ENCODE peak calls at places on chromosomes 4 and X, in seven cellular contexts. One of them, this sample, is unnamed.

GRCh38 chr4:78040431-78040830 is 16.7 kb upstream of the FRAS1 start:
- DNase-seq in fibroblast of mammary gland: no peak
- DNase-seq in AG09309: no peak
- DNase-seq in CD4-positive, alpha-beta memory T cell: no peak
- DNase-seq in skeletal muscle cell: no peak
- DNase-seq in brain microvascular endothelial cell: peak; percentile 12
- DNase-seq in AG10803: no peak
- DNase-seq in this sample: no peak

GRCh38 chrX:82734140-82734539 is 774.0 kb upstream of the POU3F4 start:
- DNase-seq in skeletal muscle cell: no peak
- DNase-seq in CD4-positive, alpha-beta memory T cell: no peak
- DNase-seq in fibroblast of mammary gland: no peak
- DNase-seq in AG10803: no peak
- DNase-seq in brain microvascular endothelial cell: no peak
- DNase-seq in AG09309: no peak
- DNase-seq in this sample: no peak

GRCh38 chr4:148557793-148558192 is 115.6 kb upstream of the NR3C2 start:
- DNase-seq in brain microvascular endothelial cell: no peak
- DNase-seq in AG09309: no peak
- DNase-seq in CD4-positive, alpha-beta memory T cell: no peak
- DNase-seq in AG10803: no peak
- DNase-seq in skeletal muscle cell: no peak
- DNase-seq in fibroblast of mammary gland: no peak
- DNase-seq in this sample: no peak

GRCh38 chr4:41287852-41288251 is 31.1 kb downstream of the UCHL1 start:
- DNase-seq in fibroblast of mammary gland: no peak
- DNase-seq in AG10803: no peak
- DNase-seq in AG09309: no peak
- DNase-seq in skeletal muscle cell: no peak
- DNase-seq in CD4-positive, alpha-beta memory T cell: no peak
- DNase-seq in brain microvascular endothelial cell: no peak
- DNase-seq in this sample: no peak

GRCh38 chr4:69888336-69888735 is 28.4 kb upstream of the SULT1E1 start:
- DNase-seq in skeletal muscle cell: no peak
- DNase-seq in AG10803: no peak
- DNase-seq in AG09309: no peak
- DNase-seq in fibroblast of mammary gland: no peak
- DNase-seq in CD4-positive, alpha-beta memory T cell: no peak
- DNase-seq in brain microvascular endothelial cell: peak; percentile 16
- DNase-seq in this sample: no peak

GRCh38 chrX:115030635-115031034 is 13.2 kb upstream of the IL13RA2 start:
- DNase-seq in skeletal muscle cell: no peak
- DNase-seq in fibroblast of mammary gland: no peak
- DNase-seq in brain microvascular endothelial cell: no peak
- DNase-seq in CD4-positive, alpha-beta memory T cell: no peak
- DNase-seq in AG09309: no peak
- DNase-seq in AG10803: no peak
- DNase-seq in this sample: no peak

GRCh38 chr4:6500481-6501135 is 28.2 kb upstream of the PPP2R2C start:
- DNase-seq in AG09309: no peak
- DNase-seq in fibroblast of mammary gland: no peak
- DNase-seq in skeletal muscle cell: no peak
- DNase-seq in AG10803: no peak
- DNase-seq in brain microvascular endothelial cell: no peak
- DNase-seq in CD4-positive, alpha-beta memory T cell: no peak
- DNase-seq in this sample: no peak

GRCh38 chr4:143700420-143701352 is at the start of gene FREM3:
- DNase-seq in brain microvascular endothelial cell: no peak
- DNase-seq in AG10803: no peak
- DNase-seq in CD4-positive, alpha-beta memory T cell: no peak
- DNase-seq in AG09309: no peak
- DNase-seq in fibroblast of mammary gland: no peak
- DNase-seq in skeletal muscle cell: no peak
- DNase-seq in this sample: no peak

GRCh38 chr4:24278693-24279092 is 305.7 kb downstream of the DHX15 start:
- DNase-seq in CD4-positive, alpha-beta memory T cell: no peak
- DNase-seq in brain microvascular endothelial cell: peak; percentile 13
- DNase-seq in fibroblast of mammary gland: peak; percentile 82
- DNase-seq in AG09309: no peak
- DNase-seq in AG10803: no peak
- DNase-seq in skeletal muscle cell: peak; percentile 72
- DNase-seq in this sample: no peak

GRCh38 chr4:24273148-24273547 is 311.2 kb downstream of the DHX15 start:
- DNase-seq in AG10803: no peak
- DNase-seq in CD4-positive, alpha-beta memory T cell: no peak
- DNase-seq in brain microvascular endothelial cell: no peak
- DNase-seq in skeletal muscle cell: no peak
- DNase-seq in fibroblast of mammary gland: no peak
- DNase-seq in AG09309: no peak
- DNase-seq in this sample: no peak

GRCh38 chr4:24279492-24279891 is 304.9 kb downstream of the DHX15 start:
- DNase-seq in AG10803: no peak
- DNase-seq in fibroblast of mammary gland: no peak
- DNase-seq in AG09309: no peak
- DNase-seq in skeletal muscle cell: no peak
- DNase-seq in brain microvascular endothelial cell: no peak
- DNase-seq in CD4-positive, alpha-beta memory T cell: no peak
- DNase-seq in this sample: no peak

GRCh38 chr4:24279911-24280375 is 304.4 kb downstream of the DHX15 start:
- DNase-seq in AG10803: no peak
- DNase-seq in CD4-positive, alpha-beta memory T cell: no peak
- DNase-seq in AG09309: no peak
- DNase-seq in fibroblast of mammary gland: no peak
- DNase-seq in brain microvascular endothelial cell: no peak
- DNase-seq in skeletal muscle cell: no peak
- DNase-seq in this sample: no peak

DNA sequence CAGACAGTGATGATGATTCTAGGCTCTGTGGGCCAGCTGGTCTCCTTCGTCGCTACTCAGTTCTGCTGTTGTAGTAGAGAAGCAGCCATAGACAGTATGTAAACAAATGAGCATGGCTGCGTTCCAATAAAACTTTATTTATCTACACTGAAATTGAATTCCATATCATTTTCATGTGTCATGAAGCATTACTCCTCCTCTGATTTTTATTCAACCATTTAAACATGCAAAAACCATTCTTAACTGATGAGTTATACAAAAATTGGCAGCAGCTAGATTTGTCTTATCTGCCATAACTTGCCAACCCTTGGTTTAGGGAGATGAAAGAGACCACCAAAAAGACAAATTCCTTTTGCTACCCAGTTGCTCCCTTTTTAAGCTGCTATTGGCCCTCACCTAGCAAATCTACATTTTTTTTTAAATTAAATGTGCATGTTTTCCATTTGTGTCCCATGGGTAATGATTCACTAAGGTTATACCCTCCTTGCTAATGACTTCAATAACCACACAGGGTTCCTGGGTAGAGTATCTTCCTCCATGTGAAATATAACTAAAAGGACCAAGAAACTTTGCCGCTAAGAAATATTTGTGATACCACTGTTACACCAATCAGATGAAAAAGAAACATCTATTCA is 309.8 kb downstream of the DHX15 start:
- DNase-seq in brain microvascular endothelial cell: peak; percentile 14
- DNase-seq in AG10803: peak; percentile 11
- DNase-seq in CD4-positive, alpha-beta memory T cell: no peak
- DNase-seq in AG09309: no peak
- DNase-seq in skeletal muscle cell: peak; percentile 63
- DNase-seq in fibroblast of mammary gland: peak; percentile 82
- DNase-seq in this sample: peak; percentile 49
- H3K4me3 ChIP-seq in brain microvascular endothelial cell: no peak overlapping the region
- H3K4me3 ChIP-seq in AG10803: no peak overlapping the region
- H3K4me3 ChIP-seq in CD4-positive, alpha-beta memory T cell: no peak overlapping the region
- H3K4me3 ChIP-seq in AG09309: no peak overlapping the region
- H3K4me3 ChIP-seq in skeletal muscle cell: no peak overlapping the region
- H3K4me3 ChIP-seq in fibroblast of mammary gland: no peak overlapping the region
- H3K4me3 ChIP-seq in this sample: no peak overlapping the region

DNA sequence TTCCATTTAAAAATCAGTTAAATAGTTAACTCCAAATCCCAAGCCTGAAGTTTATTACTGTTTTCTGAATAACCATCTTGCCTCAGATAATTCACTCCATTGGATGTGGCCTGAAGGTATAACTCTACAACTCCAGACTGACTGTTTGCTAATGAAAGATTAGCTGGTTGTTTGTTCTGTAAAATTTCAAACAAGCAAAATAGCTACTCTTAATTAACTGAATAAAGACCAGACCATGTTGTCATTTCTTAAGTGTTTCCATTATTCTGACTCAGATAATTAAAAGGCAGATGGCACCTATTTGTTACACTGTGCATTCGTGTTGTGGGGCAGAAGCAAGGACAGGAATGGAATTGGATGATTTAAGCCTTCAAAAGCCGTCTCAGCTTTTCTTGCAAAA is 78.5 kb upstream of the DDIT4L start:
- DNase-seq in brain microvascular endothelial cell: no peak
- DNase-seq in AG10803: no peak
- DNase-seq in fibroblast of mammary gland: no peak
- DNase-seq in AG09309: no peak
- DNase-seq in CD4-positive, alpha-beta memory T cell: no peak
- DNase-seq in skeletal muscle cell: no peak
- DNase-seq in this sample: no peak
- H3K4me3 ChIP-seq in brain microvascular endothelial cell: no peak overlapping the region
- H3K4me3 ChIP-seq in AG10803: no peak overlapping the region
- H3K4me3 ChIP-seq in fibroblast of mammary gland: no peak overlapping the region
- H3K4me3 ChIP-seq in AG09309: no peak overlapping the region
- H3K4me3 ChIP-seq in CD4-positive, alpha-beta memory T cell: no peak overlapping the region
- H3K4me3 ChIP-seq in skeletal muscle cell: no peak overlapping the region
- H3K4me3 ChIP-seq in this sample: no peak overlapping the region

GRCh38 chr4:184983660-184984356 is 34.5 kb upstream of the HELT start:
- DNase-seq in AG09309: peak; percentile 2
- DNase-seq in CD4-positive, alpha-beta memory T cell: peak; percentile 30
- DNase-seq in skeletal muscle cell: peak; percentile 7
- DNase-seq in AG10803: peak; percentile 34
- DNase-seq in fibroblast of mammary gland: peak; percentile 63
- DNase-seq in brain microvascular endothelial cell: peak; percentile 27
- DNase-seq in this sample: peak; percentile 31
- H3K4me3 ChIP-seq in AG09309: no peak overlapping the region
- H3K4me3 ChIP-seq in CD4-positive, alpha-beta memory T cell: no peak overlapping the region
- H3K4me3 ChIP-seq in skeletal muscle cell: no peak overlapping the region
- H3K4me3 ChIP-seq in AG10803: no peak overlapping the region
- H3K4me3 ChIP-seq in fibroblast of mammary gland: no peak overlapping the region
- H3K4me3 ChIP-seq in brain microvascular endothelial cell: no peak overlapping the region
- H3K4me3 ChIP-seq in this sample: no peak overlapping the region

DNA sequence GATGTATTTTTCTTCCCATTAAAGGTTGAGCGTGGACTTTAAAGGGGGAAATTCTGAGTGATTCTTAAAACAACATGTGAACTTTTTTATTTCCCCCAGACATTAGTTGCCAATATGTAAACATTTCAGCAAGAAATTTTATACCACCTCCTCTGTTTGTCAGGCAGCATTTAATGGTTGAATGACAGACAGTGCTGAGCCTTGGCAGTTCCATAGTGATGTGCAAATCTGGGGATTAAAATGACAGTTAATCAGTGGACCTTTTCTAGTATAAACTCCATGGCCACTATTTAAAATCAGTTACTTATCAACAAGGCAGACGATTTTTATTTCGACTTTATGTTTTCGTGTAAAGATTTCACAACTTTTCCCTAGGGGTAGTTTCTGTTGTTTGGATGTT is 83.5 kb downstream of the FAT4 start:
- DNase-seq in CD4-positive, alpha-beta memory T cell: no peak
- DNase-seq in brain microvascular endothelial cell: no peak
- DNase-seq in fibroblast of mammary gland: no peak
- DNase-seq in AG10803: no peak
- DNase-seq in AG09309: no peak
- DNase-seq in skeletal muscle cell: no peak
- DNase-seq in this sample: no peak
- H3K4me3 ChIP-seq in CD4-positive, alpha-beta memory T cell: no peak overlapping the region
- H3K4me3 ChIP-seq in brain microvascular endothelial cell: no peak overlapping the region
- H3K4me3 ChIP-seq in fibroblast of mammary gland: no peak overlapping the region
- H3K4me3 ChIP-seq in AG10803: no peak overlapping the region
- H3K4me3 ChIP-seq in AG09309: no peak overlapping the region
- H3K4me3 ChIP-seq in skeletal muscle cell: no peak overlapping the region
- H3K4me3 ChIP-seq in this sample: no peak overlapping the region

GRCh38 chr4:174215055-174215454 is 68.4 kb downstream of the FBXO8 start:
- DNase-seq in AG10803: no peak
- DNase-seq in fibroblast of mammary gland: no peak
- DNase-seq in AG09309: no peak
- DNase-seq in CD4-positive, alpha-beta memory T cell: no peak
- DNase-seq in skeletal muscle cell: no peak
- DNase-seq in brain microvascular endothelial cell: no peak
- DNase-seq in this sample: no peak

GRCh38 chr4:174213734-174214101 is 69.7 kb downstream of the FBXO8 start:
- DNase-seq in CD4-positive, alpha-beta memory T cell: no peak
- DNase-seq in skeletal muscle cell: no peak
- DNase-seq in fibroblast of mammary gland: no peak
- DNase-seq in AG10803: peak; percentile 16
- DNase-seq in AG09309: no peak
- DNase-seq in brain microvascular endothelial cell: no peak
- DNase-seq in this sample: no peak

GRCh38 chr4:174215936-174216699 is 67.3 kb downstream of the FBXO8 start:
- DNase-seq in brain microvascular endothelial cell: no peak
- DNase-seq in fibroblast of mammary gland: no peak
- DNase-seq in AG10803: no peak
- DNase-seq in CD4-positive, alpha-beta memory T cell: no peak
- DNase-seq in AG09309: no peak
- DNase-seq in skeletal muscle cell: no peak
- DNase-seq in this sample: no peak

GRCh38 chr4:174212061-174212460 is 71.4 kb downstream of the FBXO8 start:
- DNase-seq in AG09309: no peak
- DNase-seq in CD4-positive, alpha-beta memory T cell: no peak
- DNase-seq in brain microvascular endothelial cell: no peak
- DNase-seq in AG10803: no peak
- DNase-seq in skeletal muscle cell: no peak
- DNase-seq in fibroblast of mammary gland: no peak
- DNase-seq in this sample: no peak

DNA sequence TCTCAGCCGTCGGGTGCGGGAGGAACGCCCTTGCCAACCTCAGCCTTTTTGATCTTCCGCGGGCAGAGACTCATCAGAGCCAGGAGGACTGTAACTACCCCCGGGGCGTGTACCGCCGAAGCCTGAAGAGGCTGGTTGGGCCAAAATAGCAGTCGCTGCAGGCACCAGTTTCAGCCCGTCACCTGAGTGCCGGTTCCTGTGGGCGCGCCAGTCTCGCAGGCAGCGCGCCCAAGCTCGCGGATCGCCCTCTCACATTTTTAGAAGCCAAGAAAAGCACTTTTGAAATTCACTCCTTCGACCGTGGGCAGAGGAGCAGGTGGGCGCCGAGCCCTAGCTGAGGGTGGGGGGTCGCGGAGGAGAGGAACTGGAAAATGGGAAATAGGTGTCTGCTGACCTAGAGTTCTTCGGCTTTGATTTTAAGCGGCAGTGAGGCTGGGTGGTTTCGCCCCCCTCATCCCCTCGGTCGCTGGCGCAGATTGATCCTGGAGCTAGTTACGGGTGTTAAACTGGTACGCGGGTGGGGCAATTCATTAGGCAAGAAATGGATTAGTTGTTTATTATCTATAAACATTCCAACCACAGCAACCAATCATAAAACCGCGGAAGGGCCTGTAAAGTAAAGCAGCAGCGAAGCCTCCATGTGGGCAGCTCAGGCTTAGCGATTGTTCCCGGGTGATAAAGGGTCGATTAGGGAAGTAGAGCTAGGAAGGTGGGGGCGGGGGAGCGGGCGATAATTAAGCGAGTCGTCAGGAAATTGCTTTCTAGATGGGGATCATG is 69.2 kb downstream of the FBXO8 start:
- DNase-seq in AG09309: no peak
- DNase-seq in fibroblast of mammary gland: no peak
- DNase-seq in brain microvascular endothelial cell: no peak
- DNase-seq in AG10803: no peak
- DNase-seq in CD4-positive, alpha-beta memory T cell: peak; percentile 25
- DNase-seq in skeletal muscle cell: no peak
- DNase-seq in this sample: peak; percentile 19
- H3K4me3 ChIP-seq in AG09309: peak overlapping the region; percentile 9
- H3K4me3 ChIP-seq in fibroblast of mammary gland: peak overlapping the region; percentile 33
- H3K4me3 ChIP-seq in brain microvascular endothelial cell: no peak overlapping the region
- H3K4me3 ChIP-seq in AG10803: peak overlapping the region; percentile 26
- H3K4me3 ChIP-seq in CD4-positive, alpha-beta memory T cell: no peak overlapping the region
- H3K4me3 ChIP-seq in skeletal muscle cell: peak overlapping the region; percentile 14
- H3K4me3 ChIP-seq in this sample: peak overlapping the region; percentile 20

GRCh38 chr4:139886798-139887197 is 221.2 kb downstream of the MGST2 start:
- DNase-seq in AG10803: peak; percentile 8
- DNase-seq in CD4-positive, alpha-beta memory T cell: no peak
- DNase-seq in fibroblast of mammary gland: no peak
- DNase-seq in skeletal muscle cell: no peak
- DNase-seq in brain microvascular endothelial cell: no peak
- DNase-seq in AG09309: no peak
- DNase-seq in this sample: no peak
- H3K4me3 ChIP-seq in AG10803: peak overlapping the region; percentile 35
- H3K4me3 ChIP-seq in CD4-positive, alpha-beta memory T cell: no peak overlapping the region
- H3K4me3 ChIP-seq in fibroblast of mammary gland: no peak overlapping the region
- H3K4me3 ChIP-seq in skeletal muscle cell: no peak overlapping the region
- H3K4me3 ChIP-seq in brain microvascular endothelial cell: peak overlapping the region; percentile 36
- H3K4me3 ChIP-seq in AG09309: no peak overlapping the region
- H3K4me3 ChIP-seq in this sample: peak overlapping the region; percentile 44